ENCODE peak calls at places on chromosome 3, in five cellular contexts. V is anterior cingulate cortex, K is mesothelial cell of epicardium, R is pancreas, I is NCI-H345. G is an unnamed sample.

GRCh38 chr3:110234831-110235230 is 836.8 kb upstream of the NECTIN3 start:
- DNase-seq in R (no peak), K (no peak), V (no peak), I (no peak), G (no peak)

GRCh38 chr3:167733961-167734497 is 663 bp downstream of the PDCD10 start:
- DNase-seq in V (no peak), R (no peak), I (no peak), K (no peak), G (peak)

GRCh38 chr3:64918989-64919388 is 231.2 kb upstream of the ADAMTS9 start:
- DNase-seq in V (no peak), R (no peak), K (no peak), I (no peak), G (no peak)

GRCh38 chr3:44913868-44914468 is 39.6 kb downstream of the TGM4 start:
- DNase-seq in I (peak), K (peak), V (peak), R (peak), G (peak)

GRCh38 chr3:128420720-128421438 is 45.8 kb downstream of the DNAJB8 start:
- DNase-seq in R (no peak), I (no peak), V (no peak), K (no peak), G (no peak)

GRCh38 chr3:71397046-71397445 is 186.5 kb downstream of the FOXP1 start:
- DNase-seq in I (peak), K (no peak), V (no peak), R (no peak), G (peak)

GRCh38 chr3:188792788-188793187 is 379.0 kb upstream of the TPRG1 start:
- DNase-seq in K (no peak), R (no peak), V (no peak), I (no peak), G (no peak)

GRCh38 chr3:55013145-55013544 is 85.3 kb upstream of the LRTM1 start:
- DNase-seq in I (no peak), R (no peak), V (no peak), K (no peak), G (no peak)

GRCh38 chr3:29384640-29385039 is 103.8 kb downstream of the RBMS3 start:
- DNase-seq in V (no peak), R (no peak), I (no peak), K (no peak), G (no peak)

GRCh38 chr3:5767304-5767703 is 579.8 kb downstream of the EDEM1 start:
- DNase-seq in K (no peak), R (no peak), I (no peak), V (no peak), G (no peak)

GRCh38 chr3:108705045-108705444 is 52.2 kb downstream of the RETNLB start:
- DNase-seq in R (no peak), I (no peak), K (no peak), V (no peak), G (no peak)

GRCh38 chr3:124818398-124819150 is 68.6 kb downstream of the ITGB5 start:
- DNase-seq in I (no peak), K (no peak), V (no peak), R (no peak), G (no peak)

GRCh38 chr3:109569121-109569520 is 231.8 kb upstream of the DPPA4 start:
- DNase-seq in V (no peak), R (no peak), K (no peak), I (no peak), G (no peak)

GRCh38 chr3:174377096-174377495 is 482.0 kb upstream of the NAALADL2 start:
- DNase-seq in K (no peak), I (no peak), R (no peak), V (no peak), G (no peak)

GRCh38 chr3:73461582-73461981 is 163.2 kb downstream of the PDZRN3 start:
- DNase-seq in R (no peak), K (no peak), V (no peak), I (no peak), G (no peak)

GRCh38 chr3:147937341-147937740 is 528.2 kb downstream of the ZIC1 start:
- DNase-seq in K (no peak), R (no peak), I (no peak), V (no peak), G (no peak)

GRCh38 chr3:40332684-40333083 is 23.2 kb downstream of the EIF1B start:
- DNase-seq in K (no peak), V (no peak), R (no peak), I (no peak), G (no peak)

GRCh38 chr3:134609821-134610454 is 40.9 kb downstream of the KY start:
- DNase-seq in I (peak), R (peak), V (no peak), K (no peak), G (no peak)

GRCh38 chr3:115146032-115146417 is 1.1 kb downstream of the ZBTB20 start:
- DNase-seq in K (no peak), V (no peak), R (peak), I (peak), G (peak)

GRCh38 chr3:161343986-161344385 is 27.3 kb downstream of the SPTSSB start:
- DNase-seq in K (no peak), R (no peak), I (peak), V (no peak), G (no peak)

GRCh38 chr3:27253831-27254230 is 115.4 kb downstream of the NEK10 start:
- DNase-seq in K (no peak), V (no peak), R (peak), I (peak), G (peak)

GRCh38 chr3:188360364-188360881 is 206.5 kb downstream of the LPP start:
- DNase-seq in I (no peak), V (no peak), K (no peak), R (no peak), G (no peak)

GRCh38 chr3:183448369-183449128 is 20.1 kb upstream of the MCF2L2 start:
- DNase-seq in K (no peak), V (no peak), R (no peak), I (no peak), G (no peak)

GRCh38 chr3:94159062-94159726 is 96.3 kb downstream of the NSUN3 start:
- DNase-seq in V (no peak), R (no peak), I (no peak), K (no peak), G (no peak)

GRCh38 chr3:105334138-105334882 is 32.4 kb upstream of the ALCAM start:
- DNase-seq in R (no peak), K (no peak), I (no peak), V (no peak), G (no peak)

GRCh38 chr3:34582054-34582453 is 783.6 kb downstream of the PDCD6IP start:
- DNase-seq in I (no peak), K (no peak), R (no peak), V (no peak), G (no peak)

GRCh38 chr3:46717447-46718231 is at the start of gene PRSS50:
- DNase-seq in R (no peak), V (no peak), I (no peak), K (no peak), G (no peak)

GRCh38 chr3:81216192-81216591 is 545.3 kb downstream of the GBE1 start:
- DNase-seq in I (no peak), V (no peak), R (no peak), K (no peak), G (no peak)

G was measured in Kasumi-1.